ENCODE peak calls at places on chromosomes 1 and 21, in four cellular contexts. I is K562, U is HCT116, D is HepG2. W is an unnamed sample.

GRCh38 chr1:170586321-170586855 is 54.4 kb downstream of the GORAB start:
- DNase-seq in I (no peak), U (no peak), D (no peak), W (no peak)

GRCh38 chr1:201916649-201917249 is 28.1 kb downstream of the SHISA4 start:
- DNase-seq in I (peak; percentile 64), U (no peak), D (peak; percentile 36), W (no peak)

GRCh38 chr1:11944358-11944981 is 10.0 kb downstream of the PLOD1 start:
- DNase-seq in I (no peak), U (no peak), D (no peak), W (no peak)

GRCh38 chr1:150563340-150564038 is 14.3 kb downstream of the ADAMTSL4 start:
- DNase-seq in I (no peak), U (no peak), D (no peak), W (no peak)

GRCh38 chr1:19139711-19140110 is 70.4 kb downstream of the UBR4 start:
- DNase-seq in I (no peak), U (no peak), D (no peak), W (no peak)

GRCh38 chr1:48470506-48470905 is 1.5 kb downstream of the SPATA6 start:
- DNase-seq in I (no peak), U (no peak), D (no peak), W (peak; percentile 50)

GRCh38 chr21:45146801-45147200 is 72.4 kb downstream of the ADARB1 start:
- DNase-seq in I (no peak), U (no peak), D (no peak), W (no peak)

GRCh38 chr1:209937996-209938959 is at the start of gene SYT14:
- DNase-seq in I (peak; percentile 13), U (no peak), D (no peak), W (no peak)

GRCh38 chr1:87956766-87957165 is 628.1 kb downstream of the LMO4 start:
- DNase-seq in I (no peak), U (no peak), D (no peak), W (no peak)

GRCh38 chr1:7948950-7949349 is 8.3 kb upstream of the TNFRSF9 start:
- DNase-seq in I (no peak), U (no peak), D (no peak), W (no peak)

GRCh38 chr1:116306837-116307442 is 66.1 kb upstream of the ATP1A1 start:
- DNase-seq in I (no peak), U (no peak), D (peak; percentile 52), W (no peak)

GRCh38 chr1:42484382-42484781 is 21.3 kb downstream of the CCDC30 start:
- DNase-seq in I (no peak), U (no peak), D (peak; percentile 7), W (no peak)

GRCh38 chr1:58874757-58875755 is 91.2 kb upstream of the JUN start:
- DNase-seq in I (no peak), U (no peak), D (peak; percentile 84), W (no peak)

GRCh38 chr1:94974224-94974623 is 47.3 kb upstream of the CNN3 start:
- DNase-seq in I (no peak), U (no peak), D (no peak), W (no peak)

GRCh38 chr1:151005729-151006330 is 872 bp downstream of the MINDY1 start:
- DNase-seq in I (no peak), U (no peak), D (no peak), W (no peak)

GRCh38 chr21:34642211-34643075 is 26.4 kb upstream of the CLIC6 start:
- DNase-seq in I (no peak), U (no peak), D (no peak), W (no peak)

GRCh38 chr1:112712191-112712590 is 2.9 kb downstream of the PPM1J start:
- DNase-seq in I (no peak), U (no peak), D (no peak), W (no peak)

GRCh38 chr1:90706437-90707362 is 10.4 kb downstream of the BARHL2 start:
- DNase-seq in I (no peak), U (no peak), D (peak; percentile 5), W (no peak)

GRCh38 chr1:76294470-76295194 is 220.1 kb downstream of the ST6GALNAC3 start:
- DNase-seq in I (no peak), U (no peak), D (no peak), W (no peak)

GRCh38 chr1:3714284-3714741 is 37.9 kb upstream of the CCDC27 start:
- DNase-seq in I (no peak), U (no peak), D (no peak), W (no peak)

GRCh38 chr21:45102391-45102932 is 28.1 kb downstream of the ADARB1 start:
- DNase-seq in I (no peak), U (peak; percentile 26), D (no peak), W (no peak)

GRCh38 chr1:44485229-44485932 is 80.3 kb downstream of the RNF220 start:
- DNase-seq in I (peak; percentile 78), U (no peak), D (no peak), W (peak; percentile 43)

GRCh38 chr1:186298851-186299250 is 76.2 kb downstream of the TPR start:
- DNase-seq in I (no peak), U (no peak), D (no peak), W (no peak)

GRCh38 chr1:162633327-162633762 is 1.1 kb downstream of the DDR2 start:
- DNase-seq in I (no peak), U (no peak), D (no peak), W (no peak)

GRCh38 chr1:40879487-40880175 is 17.5 kb upstream of the CITED4 start:
- DNase-seq in I (no peak), U (no peak), D (no peak), W (no peak)

GRCh38 chr1:218374972-218375371 is 29.8 kb downstream of the TGFB2 start:
- DNase-seq in I (no peak), U (no peak), D (no peak), W (no peak)

GRCh38 chr1:58874327-58874726 is 90.5 kb upstream of the JUN start:
- DNase-seq in I (no peak), U (no peak), D (no peak), W (no peak)

GRCh38 chr1:109255097-109255651 is 5.8 kb downstream of the CELSR2 start:
- DNase-seq in I (peak; percentile 60), U (no peak), D (no peak), W (no peak)

GRCh38 chr21:35265170-35265877 is 216.2 kb upstream of the RUNX1 start:
- DNase-seq in I (no peak), U (peak; percentile 52), D (no peak), W (peak; percentile 53)

GRCh38 chr1:22241250-22241649 is 98.4 kb upstream of the WNT4 start:
- DNase-seq in I (no peak), U (no peak), D (no peak), W (no peak)

GRCh38 chr1:147080671-147081394 is 91.4 kb downstream of the PRKAB2 start:
- DNase-seq in I (no peak), U (no peak), D (no peak), W (no peak)
- TF ChIP-seq CTCF in I (peak; percentile 7), U (no peak), D (no peak), W (no peak)

DNA sequence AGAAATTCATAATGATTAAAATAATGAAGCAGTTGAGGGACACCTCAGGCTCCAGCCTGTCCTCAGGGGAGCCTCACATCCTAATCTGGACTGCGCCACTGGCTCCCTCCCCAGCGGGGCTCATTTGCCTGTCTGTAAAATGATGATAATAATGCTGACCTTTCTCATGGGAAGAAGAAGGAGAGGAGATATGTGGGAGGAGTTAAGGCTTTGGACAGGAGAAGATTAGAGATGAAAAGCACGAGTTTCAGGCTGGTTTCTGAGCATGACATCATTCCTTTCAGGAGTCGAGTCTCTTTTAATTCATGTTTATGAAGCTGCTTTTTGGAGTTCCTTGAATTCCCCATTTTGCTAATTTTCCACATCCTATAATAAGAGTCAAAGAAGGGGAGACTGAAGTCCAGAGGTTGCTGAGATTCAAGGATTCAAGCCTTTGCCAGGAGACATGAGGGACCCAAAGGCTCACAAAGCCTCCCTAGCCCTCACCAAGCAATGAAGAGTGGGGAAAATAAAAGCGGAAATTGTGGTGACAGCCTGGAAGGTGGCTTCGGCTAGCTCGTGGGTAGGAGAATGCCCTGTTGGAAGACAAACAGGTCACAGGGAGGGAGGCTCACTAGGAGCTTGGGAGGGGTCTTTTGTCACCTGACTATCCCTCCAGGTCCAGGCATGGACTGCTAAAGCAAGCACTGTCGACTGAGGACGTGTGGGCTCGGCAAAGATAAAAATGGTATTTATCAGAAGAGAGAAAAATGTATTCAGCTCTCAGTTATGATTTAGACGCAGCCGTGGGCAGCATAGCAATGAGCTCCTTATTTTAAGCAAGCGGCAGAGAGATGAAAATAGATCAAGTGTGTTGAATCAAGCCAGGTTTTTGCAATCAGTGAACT is 27.5 kb upstream of the STMN1 start:
- DNase-seq in I (peak; percentile 72), U (no peak), D (no peak), W (no peak)
- TF ChIP-seq TCF7L2 in I (no peak), U (no peak), D (no peak), W (no peak)

GRCh38 chr1:203051841-203052324 is 25.6 kb downstream of the PPFIA4 start:
- DNase-seq in I (no peak), U (no peak), D (no peak), W (no peak)
- TF ChIP-seq POLR2AphosphoS5 in I (no peak), U (no peak), D (no peak), W (no peak)

DNA sequence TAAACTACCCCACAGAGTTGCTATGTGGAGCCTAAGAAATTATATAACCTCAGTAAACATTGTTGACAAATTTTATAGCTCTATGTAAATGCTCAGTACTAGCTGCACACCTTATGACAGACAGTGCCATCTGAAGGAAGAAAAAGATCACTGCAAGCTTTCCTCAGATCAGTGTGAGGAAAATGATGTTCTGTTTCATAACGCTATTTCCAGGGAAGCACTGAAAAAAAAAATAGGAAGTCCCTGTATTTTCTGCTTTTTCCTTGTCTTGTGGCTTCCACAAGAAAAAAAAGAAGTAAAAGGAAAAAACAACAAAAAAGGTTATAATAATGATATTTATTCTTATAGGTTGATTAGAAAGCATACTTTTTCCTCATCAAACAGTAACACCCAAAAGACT is 23.2 kb downstream of the LYST start:
- DNase-seq in I (no peak), U (peak; percentile 21), D (peak; percentile 44), W (no peak)
- TF ChIP-seq CTCF in I (peak; percentile 65), U (peak; percentile 55), D (peak; percentile 70), W (peak; percentile 77)

DNA sequence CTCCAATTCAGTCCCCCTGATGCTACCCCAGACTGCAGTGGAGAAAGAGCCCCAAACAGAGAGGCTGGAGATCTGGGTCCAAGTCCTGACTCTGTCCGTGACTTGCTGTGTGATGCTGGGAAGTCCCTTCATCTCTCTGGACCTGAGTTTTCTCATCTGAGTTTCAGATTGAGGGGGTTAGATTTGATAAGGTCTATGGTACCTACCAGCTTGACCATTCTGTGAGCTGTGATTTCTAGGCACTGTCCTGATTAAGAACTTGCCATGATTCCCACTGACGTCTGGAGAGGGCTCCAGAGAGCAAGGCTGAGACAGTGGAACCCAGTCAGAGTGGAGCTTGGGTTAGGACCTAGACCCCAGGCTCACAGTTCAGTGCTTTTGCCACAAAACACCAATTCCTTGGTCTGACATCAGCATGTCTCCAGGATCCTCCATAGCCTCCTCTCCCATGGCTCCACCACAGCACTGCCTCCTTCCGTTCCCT is 43.8 kb upstream of the DMBX1 start:
- DNase-seq in I (no peak), U (no peak), D (no peak), W (no peak)
- TF ChIP-seq TCF7L2 in I (no peak), U (no peak), D (no peak), W (no peak)

GRCh38 chr1:30241681-30242080 is 481.7 kb downstream of the MATN1 start:
- DNase-seq in I (no peak), U (no peak), D (no peak), W (no peak)
- TF ChIP-seq POLR2AphosphoS5 in I (no peak), U (no peak), D (no peak), W (no peak)